ENCODE peak calls at places on chromosomes 11 and 22, in four cellular contexts. One of them, this sample, is unnamed.

GRCh38 chr22:38867124-38867455 is 4.9 kb downstream of the CBX6 start:
- DNase-seq in T1000: no peak
- DNase-seq in T-helper 1 cell: no peak
- DNase-seq in MV-4-11: no peak
- DNase-seq in this sample: no peak

GRCh38 chr11:85826096-85826855 is 15.3 kb upstream of the SYTL2 start:
- DNase-seq in MV-4-11: no peak
- DNase-seq in T1000: no peak
- DNase-seq in T-helper 1 cell: no peak
- DNase-seq in this sample: no peak

GRCh38 chr22:29790061-29790460 is 22.9 kb downstream of the UQCR10 start:
- DNase-seq in T1000: no peak
- DNase-seq in T-helper 1 cell: no peak
- DNase-seq in MV-4-11: no peak
- DNase-seq in this sample: no peak

GRCh38 chr11:35907648-35908431 is 36.0 kb upstream of the LDLRAD3 start:
- DNase-seq in T-helper 1 cell: no peak
- DNase-seq in T1000: no peak
- DNase-seq in MV-4-11: peak; percentile 83
- DNase-seq in this sample: no peak

GRCh38 chr11:100619484-100619883 is 67.6 kb upstream of the ARHGAP42 start:
- DNase-seq in MV-4-11: no peak
- DNase-seq in T1000: no peak
- DNase-seq in T-helper 1 cell: no peak
- DNase-seq in this sample: no peak

GRCh38 chr11:9313648-9314290 is 624 bp downstream of the TMEM41B start:
- DNase-seq in MV-4-11: no peak
- DNase-seq in T-helper 1 cell: no peak
- DNase-seq in T1000: peak; percentile 2
- DNase-seq in this sample: no peak

GRCh38 chr11:117195761-117196160 is 3.4 kb upstream of the TAGLN start:
- DNase-seq in MV-4-11: no peak
- DNase-seq in T1000: no peak
- DNase-seq in T-helper 1 cell: no peak
- DNase-seq in this sample: no peak

GRCh38 chr11:19162946-19163345 is 38.8 kb downstream of the CSRP3 start:
- DNase-seq in MV-4-11: no peak
- DNase-seq in T1000: no peak
- DNase-seq in T-helper 1 cell: no peak
- DNase-seq in this sample: no peak

GRCh38 chr11:59773082-59773438 is 17.9 kb downstream of the STX3 start:
- DNase-seq in T-helper 1 cell: no peak
- DNase-seq in T1000: no peak
- DNase-seq in MV-4-11: no peak
- DNase-seq in this sample: no peak

GRCh38 chr11:64996710-64997380 is at the start of gene BATF2:
- DNase-seq in T1000: no peak
- DNase-seq in T-helper 1 cell: no peak
- DNase-seq in MV-4-11: peak; percentile 84
- DNase-seq in this sample: peak; percentile 85

GRCh38 chr11:118658372-118659313 is 20.8 kb downstream of the TREH start:
- DNase-seq in T-helper 1 cell: no peak
- DNase-seq in T1000: no peak
- DNase-seq in MV-4-11: no peak
- DNase-seq in this sample: no peak

GRCh38 chr22:48713266-48714205 is 1114.1 kb downstream of the BRD1 start:
- DNase-seq in MV-4-11: no peak
- DNase-seq in T1000: no peak
- DNase-seq in T-helper 1 cell: no peak
- DNase-seq in this sample: no peak

GRCh38 chr11:33772300-33772699 is 2.0 kb downstream of the FBXO3 start:
- DNase-seq in T1000: no peak
- DNase-seq in T-helper 1 cell: no peak
- DNase-seq in MV-4-11: peak; percentile 59
- DNase-seq in this sample: no peak

GRCh38 chr22:39486951-39487825 is 14.9 kb upstream of the MIEF1 start:
- DNase-seq in T1000: no peak
- DNase-seq in MV-4-11: no peak
- DNase-seq in T-helper 1 cell: no peak
- DNase-seq in this sample: no peak

GRCh38 chr11:61414547-61414946 is 15.2 kb downstream of the CPSF7 start:
- DNase-seq in MV-4-11: no peak
- DNase-seq in T-helper 1 cell: no peak
- DNase-seq in T1000: no peak
- DNase-seq in this sample: no peak

GRCh38 chr11:42524534-42525227 is 787.1 kb upstream of the API5 start:
- DNase-seq in T1000: peak; percentile 55
- DNase-seq in MV-4-11: peak; percentile 80
- DNase-seq in T-helper 1 cell: no peak
- DNase-seq in this sample: peak; percentile 66

GRCh38 chr11:131253142-131253884 is 117.1 kb upstream of the NTM start:
- DNase-seq in T-helper 1 cell: no peak
- DNase-seq in MV-4-11: no peak
- DNase-seq in T1000: no peak
- DNase-seq in this sample: no peak

GRCh38 chr11:63243533-63243932 is at the start of gene SLC22A25:
- DNase-seq in MV-4-11: peak; percentile 27
- DNase-seq in T-helper 1 cell: no peak
- DNase-seq in T1000: no peak
- DNase-seq in this sample: no peak

GRCh38 chr11:105130189-105130813 is 9.3 kb downstream of the CARD18 start:
- DNase-seq in T-helper 1 cell: no peak
- DNase-seq in MV-4-11: no peak
- DNase-seq in T1000: no peak
- DNase-seq in this sample: no peak

GRCh38 chr11:10497371-10498021 is 42.4 kb downstream of the AMPD3 start:
- DNase-seq in MV-4-11: no peak
- DNase-seq in T1000: no peak
- DNase-seq in T-helper 1 cell: no peak
- DNase-seq in this sample: peak; percentile 32

GRCh38 chr11:18075444-18075843 is 29.4 kb upstream of the TPH1 start:
- DNase-seq in MV-4-11: no peak
- DNase-seq in T1000: no peak
- DNase-seq in T-helper 1 cell: no peak
- DNase-seq in this sample: no peak

GRCh38 chr11:36345535-36346141 is 49.5 kb downstream of the PRR5L start:
- DNase-seq in T1000: no peak
- DNase-seq in T-helper 1 cell: no peak
- DNase-seq in MV-4-11: no peak
- DNase-seq in this sample: no peak

GRCh38 chr11:101487775-101488174 is 96.0 kb downstream of the TRPC6 start:
- DNase-seq in MV-4-11: no peak
- DNase-seq in T-helper 1 cell: no peak
- DNase-seq in T1000: no peak
- DNase-seq in this sample: no peak

GRCh38 chr11:15565846-15566245 is 451.1 kb downstream of the INSC start:
- DNase-seq in T-helper 1 cell: no peak
- DNase-seq in MV-4-11: no peak
- DNase-seq in T1000: no peak
- DNase-seq in this sample: no peak

GRCh38 chr11:2772544-2773031 is 72.8 kb upstream of the KCNQ1OT1 start:
- DNase-seq in T-helper 1 cell: peak; percentile 5
- DNase-seq in MV-4-11: peak; percentile 68
- DNase-seq in T1000: no peak
- DNase-seq in this sample: no peak

GRCh38 chr11:116374085-116374484 is 398.7 kb downstream of the BUD13 start:
- DNase-seq in T1000: no peak
- DNase-seq in MV-4-11: no peak
- DNase-seq in T-helper 1 cell: no peak
- DNase-seq in this sample: no peak

GRCh38 chr11:35355102-35355749 is 64.1 kb downstream of the SLC1A2 start:
- DNase-seq in MV-4-11: no peak
- DNase-seq in T-helper 1 cell: no peak
- DNase-seq in T1000: no peak
- DNase-seq in this sample: no peak

GRCh38 chr11:33375688-33376311 is 118.6 kb downstream of the HIPK3 start:
- DNase-seq in T1000: no peak
- DNase-seq in MV-4-11: no peak
- DNase-seq in T-helper 1 cell: no peak
- DNase-seq in this sample: no peak